ENCODE peak calls at places on chromosomes 1 and 21, in four cellular contexts. K is stimulated activated CD4-positive, alpha-beta T cell treated with anti-CD3 and anti-CD28 coated beads, TNF-alpha, amount 100 ng/mL, for 48 hours; H is M059J; S is PC-3. U is an unnamed sample.

GRCh38 chr1:207808322-207808705 is 56.5 kb downstream of the CD46 start:
- DNase-seq in K (no peak), H (no peak), S (no peak), U (no peak)

GRCh38 chr1:153627797-153628626 is at the start of gene S100A1:
- DNase-seq in K (no peak), H (no peak), S (no peak), U (no peak)

GRCh38 chr1:226981386-226981817 is 41.3 kb downstream of the COQ8A start:
- DNase-seq in K (no peak), H (no peak), S (no peak), U (no peak)

GRCh38 chr1:57470028-57470427 is 46.2 kb upstream of the DAB1 start:
- DNase-seq in K (no peak), H (peak; percentile 62), S (no peak), U (peak; percentile 35)

GRCh38 chr1:20446796-20447195 is 39.2 kb downstream of the CAMK2N1 start:
- DNase-seq in K (no peak), H (peak; percentile 49), S (peak; percentile 58), U (no peak)

GRCh38 chr1:13930151-13930550 is 230.2 kb downstream of the PRDM2 start:
- DNase-seq in K (no peak), H (no peak), S (peak; percentile 27), U (no peak)

GRCh38 chr1:25037174-25038074 is 107.3 kb upstream of the RUNX3 start:
- DNase-seq in K (no peak), H (peak; percentile 34), S (peak; percentile 68), U (no peak)

GRCh38 chr1:211606327-211606913 is 27.5 kb upstream of the SLC30A1 start:
- DNase-seq in K (no peak), H (no peak), S (no peak), U (no peak)

GRCh38 chr1:199272690-199273089 is 633.9 kb downstream of the PTPRC start:
- DNase-seq in K (no peak), H (peak; percentile 98), S (peak; percentile 89), U (peak; percentile 73)

GRCh38 chr1:38527373-38527966 is 332.1 kb downstream of the RRAGC start:
- DNase-seq in K (peak; percentile 19), H (peak; percentile 13), S (peak; percentile 38), U (no peak)

GRCh38 chr1:89065077-89065868 is at the start of gene GBP1:
- DNase-seq in K (no peak), H (peak; percentile 94), S (peak; percentile 29), U (peak; percentile 77)

GRCh38 chr21:14267071-14267470 is 51.1 kb downstream of the RBM11 start:
- DNase-seq in K (no peak), H (no peak), S (no peak), U (no peak)

GRCh38 chr1:233500111-233500510 is 113.8 kb upstream of the KCNK1 start:
- DNase-seq in K (no peak), H (no peak), S (no peak), U (no peak)

GRCh38 chr1:72648465-72648864 is 366.1 kb upstream of the NEGR1 start:
- DNase-seq in K (no peak), H (no peak), S (no peak), U (no peak)

GRCh38 chr1:222073307-222073995 is 331.6 kb upstream of the DUSP10 start:
- DNase-seq in K (no peak), H (peak; percentile 89), S (peak; percentile 41), U (peak; percentile 92)

GRCh38 chr1:182143825-182144661 is 82.5 kb upstream of the ZNF648 start:
- DNase-seq in K (no peak), H (peak; percentile 60), S (peak; percentile 31), U (peak; percentile 34)

GRCh38 chr1:227856147-227856858 is 40.8 kb downstream of the PRSS38 start:
- DNase-seq in K (no peak), H (no peak), S (no peak), U (no peak)

GRCh38 chr1:212433577-212434462 is 1.1 kb downstream of the NENF start:
- DNase-seq in K (no peak), H (no peak), S (no peak), U (no peak)

GRCh38 chr1:152886758-152887409 is 8.8 kb downstream of the SMCP start:
- DNase-seq in K (no peak), H (peak; percentile 15), S (no peak), U (no peak)

GRCh38 chr1:151843398-151843797 is 3.8 kb upstream of the C2CD4D start:
- DNase-seq in K (no peak), H (no peak), S (no peak), U (no peak)

GRCh38 chr1:27592600-27593340 is 11.2 kb downstream of the AHDC1 start:
- DNase-seq in K (no peak), H (no peak), S (no peak), U (no peak)

GRCh38 chr1:234069760-234070159 is 165.3 kb downstream of the SLC35F3 start:
- DNase-seq in K (no peak), H (peak; percentile 66), S (peak; percentile 52), U (no peak)

GRCh38 chr1:192573499-192573898 is 2.1 kb upstream of the RGS1 start:
- DNase-seq in K (no peak), H (peak; percentile 57), S (peak; percentile 18), U (no peak)

GRCh38 chr1:11701551-11701961 is 10.0 kb downstream of the DRAXIN start:
- DNase-seq in K (no peak), H (peak; percentile 29), S (no peak), U (no peak)

GRCh38 chr1:211920602-211921226 is 90.2 kb upstream of the LPGAT1 start:
- DNase-seq in K (no peak), H (no peak), S (no peak), U (peak; percentile 11)

GRCh38 chr1:243917863-243918565 is 68.0 kb upstream of the AKT3 start:
- DNase-seq in K (no peak), H (peak; percentile 62), S (peak; percentile 52), U (no peak)

GRCh38 chr1:44693159-44693558 is 18.6 kb downstream of the ARMH1 start:
- DNase-seq in K (no peak), H (no peak), S (peak; percentile 26), U (no peak)

GRCh38 chr1:17875882-17876280 is 120.7 kb downstream of the ACTL8 start:
- DNase-seq in K (no peak), H (peak; percentile 89), S (peak; percentile 33), U (no peak)

U was measured in GM04503.